ENCODE peak calls at places on chromosomes 12 and 14, in six cellular contexts. K, R, O, F, E and T are unnamed samples.

GRCh38 chr12:46209914-46210834 is 58.7 kb downstream of the SLC38A1 start:
- DNase-seq in E (no peak), R (peak; percentile 25), F (peak; percentile 96), O (no peak), K (no peak), T (peak; percentile 62)

GRCh38 chr12:89709994-89710872 is 1.6 kb upstream of the ATP2B1 start:
- DNase-seq in F (no peak), R (no peak), O (peak; percentile 87), E (no peak), K (peak; percentile 77), T (peak; percentile 50)

GRCh38 chr14:73777420-73777819 is 63.2 kb upstream of the PNMA1 start:
- DNase-seq in K (peak; percentile 41), E (no peak), R (no peak), F (no peak), O (no peak), T (peak; percentile 87)

GRCh38 chr12:80939231-80939950 is 1.7 kb upstream of the LIN7A start:
- DNase-seq in R (no peak), K (no peak), F (no peak), E (no peak), O (peak; percentile 45), T (no peak)

GRCh38 chr12:100404769-100405407 is 48.0 kb downstream of the SLC17A8 start:
- DNase-seq in O (no peak), K (peak; percentile 90), R (no peak), F (peak; percentile 10), E (peak; percentile 67), T (peak; percentile 90)

GRCh38 chr14:50062438-50063039 is 53.8 kb downstream of the VCPKMT start:
- DNase-seq in E (no peak), F (peak; percentile 69), R (peak; percentile 80), O (no peak), K (no peak), T (peak; percentile 73)

GRCh38 chr12:121033625-121034349 is 5.3 kb downstream of the OASL start:
- DNase-seq in R (peak; percentile 36), E (no peak), F (peak; percentile 92), O (peak; percentile 77), K (no peak), T (no peak)

GRCh38 chr12:19053999-19054398 is 75.5 kb upstream of the PLEKHA5 start:
- DNase-seq in K (no peak), R (no peak), F (no peak), E (no peak), O (no peak), T (no peak)

GRCh38 chr14:29462772-29463171 is 464.9 kb downstream of the PRKD1 start:
- DNase-seq in K (no peak), O (no peak), E (no peak), R (no peak), F (no peak), T (no peak)

GRCh38 chr12:104505095-104505819 is 48.5 kb downstream of the CHST11 start:
- DNase-seq in R (no peak), K (no peak), O (peak; percentile 39), E (no peak), F (no peak), T (peak; percentile 48)

GRCh38 chr14:72172075-72172474 is 239.8 kb downstream of the RGS6 start:
- DNase-seq in E (no peak), K (no peak), F (no peak), O (no peak), R (no peak), T (no peak)

GRCh38 chr14:77128414-77128891 is 13.1 kb downstream of the ZDHHC22 start:
- DNase-seq in K (no peak), E (no peak), F (peak; percentile 79), O (no peak), R (peak; percentile 47), T (no peak)

GRCh38 chr14:94367347-94367746 is 21.1 kb downstream of the SERPINA1 start:
- DNase-seq in E (no peak), K (no peak), R (no peak), F (no peak), O (no peak), T (no peak)

GRCh38 chr12:92114834-92115233 is 30.8 kb downstream of the BTG1 start:
- DNase-seq in E (no peak), O (no peak), F (no peak), R (no peak), K (no peak), T (no peak)

GRCh38 chr14:68844210-68844545 is 51.3 kb upstream of the ZFP36L1 start:
- DNase-seq in F (no peak), E (no peak), O (no peak), R (no peak), K (no peak), T (no peak)
- H2AFZ ChIP-seq in F (no peak overlapping the region), E (no peak overlapping the region), O (no peak overlapping the region), R (no peak overlapping the region), K (no peak overlapping the region), T (no peak overlapping the region)

GRCh38 chr14:83473846-83474245 is 1940.2 kb upstream of the SEL1L start:
- DNase-seq in K (no peak), O (no peak), E (no peak), F (no peak), R (peak; percentile 2), T (no peak)

GRCh38 chr14:83473416-83473815 is 1939.8 kb upstream of the SEL1L start:
- DNase-seq in K (no peak), F (no peak), E (no peak), R (no peak), O (no peak), T (no peak)

GRCh38 chr14:83483063-83483462 is 1949.4 kb upstream of the SEL1L start:
- DNase-seq in K (no peak), R (peak; percentile 12), F (no peak), O (no peak), E (no peak), T (no peak)

GRCh38 chr14:83478741-83479140 is 1945.1 kb upstream of the SEL1L start:
- DNase-seq in K (no peak), F (no peak), R (peak; percentile 18), E (no peak), O (no peak), T (no peak)
- H2AFZ ChIP-seq in K (no peak overlapping the region), F (no peak overlapping the region), R (no peak overlapping the region), E (no peak overlapping the region), O (no peak overlapping the region), T (no peak overlapping the region)

DNA sequence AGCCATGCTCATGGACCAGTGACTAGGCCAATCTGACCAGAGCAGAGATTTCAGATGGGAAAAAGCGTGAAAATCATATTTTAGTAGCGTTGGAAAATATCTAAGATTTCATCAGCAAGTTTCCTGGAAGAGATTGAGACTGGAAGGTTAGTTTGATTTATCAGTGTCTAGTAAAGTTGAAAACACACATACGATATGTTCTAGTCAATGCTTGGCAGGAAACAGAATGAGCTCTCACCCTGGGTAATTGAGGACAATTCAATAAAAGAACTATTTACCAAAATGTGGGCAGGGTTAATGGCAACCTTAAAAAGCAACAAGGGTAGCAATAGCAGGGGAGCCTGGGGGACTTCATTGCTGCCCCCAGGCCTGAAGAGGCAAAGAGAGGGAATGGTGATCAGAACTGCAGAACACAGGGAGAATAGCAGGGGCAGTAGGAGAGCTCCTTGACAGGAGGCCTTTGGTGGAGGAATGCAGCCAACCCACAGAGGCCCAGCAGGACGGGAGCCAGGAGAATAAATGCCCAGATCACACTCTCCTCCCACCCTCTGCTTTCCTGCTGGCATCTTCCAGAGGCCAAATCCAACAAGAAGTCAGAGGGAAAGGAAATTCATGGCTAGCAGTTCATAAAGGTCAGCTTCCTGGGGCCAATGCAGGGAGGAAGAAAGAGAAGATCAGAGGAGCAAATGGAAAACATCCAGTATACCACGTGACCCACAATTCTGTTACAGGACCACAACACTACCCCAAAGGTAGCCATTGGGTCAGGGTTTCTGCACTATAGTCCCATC is 27.6 kb upstream of the LRP6 start:
- DNase-seq in R (peak; percentile 23), E (no peak), O (peak; percentile 58), F (no peak), K (peak; percentile 37), T (no peak)
- H2AFZ ChIP-seq in R (no peak overlapping the region), E (peak overlapping the region; percentile 82), O (peak overlapping the region; percentile 56), F (peak overlapping the region; percentile 14), K (peak overlapping the region; percentile 79), T (no peak overlapping the region)

DNA sequence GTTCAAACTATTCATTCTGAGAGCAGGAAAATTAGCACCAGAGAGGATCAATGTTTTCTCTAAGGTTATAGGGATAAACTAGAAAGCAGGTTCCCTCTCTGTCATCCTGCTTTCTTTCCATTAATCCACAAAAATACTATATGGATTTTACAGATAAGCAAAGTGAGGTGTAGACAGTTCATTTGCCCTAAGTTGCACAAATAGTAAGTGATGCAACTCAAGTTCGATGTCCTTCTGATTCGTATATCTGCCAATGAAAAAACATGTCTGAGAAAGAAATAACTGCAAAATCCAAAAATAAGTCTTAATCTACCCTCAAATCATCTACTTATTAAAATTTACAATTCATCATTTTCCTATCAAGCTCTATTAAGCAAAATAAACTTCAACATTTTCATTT is 254.6 kb upstream of the USP15 start:
- DNase-seq in F (no peak), R (no peak), K (no peak), E (no peak), O (no peak), T (no peak)
- H2AFZ ChIP-seq in F (no peak overlapping the region), R (no peak overlapping the region), K (peak overlapping the region; percentile 59), E (no peak overlapping the region), O (no peak overlapping the region), T (no peak overlapping the region)

DNA sequence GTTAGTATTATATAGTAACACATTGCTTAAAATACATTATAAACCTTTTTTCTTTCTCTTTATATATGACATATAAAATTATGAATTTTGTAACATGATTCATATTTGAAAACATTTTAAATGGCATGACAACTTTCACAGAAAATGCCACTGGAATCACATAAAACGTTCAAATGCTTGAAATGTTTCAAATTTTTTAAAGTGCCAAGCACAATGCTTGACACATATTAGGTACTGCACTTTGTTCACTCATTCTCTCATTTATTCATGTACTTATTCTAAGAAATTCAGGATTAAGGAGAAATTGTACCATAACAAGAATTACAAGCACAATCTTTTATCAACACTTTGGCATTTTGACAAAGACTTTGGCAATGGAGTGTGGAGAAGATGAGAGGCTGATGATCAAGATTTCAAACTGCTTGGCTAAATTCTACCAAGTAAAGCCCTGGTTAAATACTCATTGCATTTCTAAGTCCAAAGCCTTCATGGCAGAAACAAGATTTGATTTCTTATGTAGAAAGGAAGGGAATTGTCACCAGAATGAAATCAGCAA is 232.2 kb downstream of the C12orf50 start:
- DNase-seq in R (no peak), F (no peak), O (no peak), E (no peak), K (no peak), T (no peak)
- H2AFZ ChIP-seq in R (no peak overlapping the region), F (no peak overlapping the region), O (no peak overlapping the region), E (no peak overlapping the region), K (no peak overlapping the region), T (no peak overlapping the region)

GRCh38 chr14:78228702-78229327 is 58.6 kb downstream of the NRXN3 start:
- DNase-seq in E (no peak), R (no peak), O (no peak), K (no peak), F (no peak), T (no peak)
- H2AFZ ChIP-seq in E (no peak overlapping the region), R (no peak overlapping the region), O (no peak overlapping the region), K (no peak overlapping the region), F (no peak overlapping the region), T (no peak overlapping the region)